ENCODE peak calls at places on chromosomes 1 and 21, in eight cellular contexts. V, T, C, J, N, F, Z and W are unnamed samples.

GRCh38 chr1:22889213-22889827 is 83.3 kb downstream of the LACTBL1 start:
- DNase-seq in C (no peak), J (peak; percentile 24), T (no peak), Z (no peak), N (peak; percentile 33), F (no peak), V (no peak), W (no peak)

GRCh38 chr1:152546704-152547103 is 19.9 kb downstream of the LCE3E start:
- DNase-seq in N (no peak), C (no peak), F (no peak), Z (no peak), V (no peak), T (no peak), J (no peak), W (no peak)

GRCh38 chr1:54390655-54391054 is 15.5 kb downstream of the SSBP3 start:
- DNase-seq in V (no peak), C (no peak), F (no peak), T (no peak), N (no peak), J (no peak), Z (peak; percentile 83), W (no peak)

GRCh38 chr1:53616927-53617326 is 122.0 kb downstream of the GLIS1 start:
- DNase-seq in C (no peak), Z (peak; percentile 39), J (no peak), V (no peak), F (no peak), N (no peak), T (peak; percentile 16), W (no peak)

GRCh38 chr1:110196917-110197782 is 13.0 kb upstream of the KCNC4 start:
- DNase-seq in Z (peak; percentile 83), F (peak; percentile 88), T (peak; percentile 37), C (no peak), J (peak; percentile 41), V (no peak), N (peak; percentile 50), W (peak; percentile 51)

GRCh38 chr21:34730194-34730593 is 61.4 kb downstream of the CLIC6 start:
- DNase-seq in Z (no peak), F (no peak), V (no peak), J (no peak), C (no peak), T (no peak), N (no peak), W (no peak)

GRCh38 chr21:24955275-24955961 is 651.9 kb downstream of the MRPL39 start:
- DNase-seq in V (peak; percentile 33), C (no peak), T (no peak), J (no peak), N (no peak), Z (no peak), F (no peak), W (no peak)

GRCh38 chr1:234628099-234628498 is 18.1 kb upstream of the IRF2BP2 start:
- DNase-seq in V (no peak), T (peak; percentile 64), C (no peak), Z (no peak), F (no peak), N (peak; percentile 77), J (peak; percentile 63), W (peak; percentile 46)

GRCh38 chr1:57966751-57967406 is 543.0 kb upstream of the DAB1 start:
- DNase-seq in J (no peak), Z (no peak), N (no peak), V (no peak), C (no peak), F (no peak), T (no peak), W (no peak)

GRCh38 chr1:15934211-15935055 is 41.5 kb downstream of the ZBTB17 start:
- DNase-seq in N (no peak), T (peak; percentile 17), V (no peak), C (no peak), J (no peak), Z (no peak), F (no peak), W (no peak)

GRCh38 chr1:93237021-93237420 is 56.5 kb downstream of the CCDC18 start:
- DNase-seq in N (no peak), Z (no peak), C (no peak), V (no peak), F (no peak), J (no peak), T (no peak), W (no peak)

GRCh38 chr1:210328746-210329488 is at the start of gene HHAT:
- DNase-seq in Z (peak; percentile 93), C (peak; percentile 92), N (peak; percentile 81), J (peak; percentile 82), V (peak; percentile 86), F (peak; percentile 85), T (peak; percentile 79), W (peak; percentile 18)

GRCh38 chr1:162357681-162358266 is 18.9 kb downstream of the SPATA46 start:
- DNase-seq in T (no peak), J (no peak), Z (no peak), C (no peak), F (peak; percentile 61), N (peak; percentile 55), V (no peak), W (peak; percentile 69)

GRCh38 chr1:206468571-206468970 is 1.7 kb upstream of the IKBKE start:
- DNase-seq in F (no peak), N (no peak), T (no peak), C (no peak), Z (peak; percentile 50), V (no peak), J (no peak), W (no peak)

DNA sequence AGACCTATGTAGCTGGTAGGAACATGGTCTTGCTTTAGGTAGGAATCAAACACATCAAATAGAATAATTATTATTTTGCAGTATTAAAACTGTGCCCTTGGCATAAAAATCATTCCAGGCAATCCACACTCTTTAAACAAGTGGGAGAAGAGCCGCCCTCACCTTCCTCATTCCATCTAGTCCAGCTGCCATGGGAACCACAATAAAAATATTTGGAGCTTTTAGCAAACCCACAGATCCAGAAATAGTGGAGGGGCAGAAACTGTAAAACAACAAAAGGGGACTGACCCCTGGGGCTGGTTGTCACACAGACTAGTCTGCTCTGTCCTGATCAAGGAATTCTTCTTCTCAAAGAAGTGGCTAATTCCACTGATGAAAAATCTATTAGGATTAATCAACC is 61.6 kb downstream of the PTPRC start:
- DNase-seq in N (no peak), C (no peak), V (no peak), Z (no peak), F (no peak), J (no peak), T (no peak), W (no peak)
- TF ChIP-seq POLR2A in N (no peak), C (no peak), V (no peak), Z (no peak), F (no peak), J (no peak), T (no peak), W (no peak)

GRCh38 chr1:1013105-1013921 is at the start of gene ISG15:
- DNase-seq in F (peak; percentile 65), N (peak; percentile 61), J (peak; percentile 92), Z (peak; percentile 98), T (peak; percentile 93), V (peak; percentile 93), C (peak; percentile 93), W (peak; percentile 87)
- TF ChIP-seq POLR2A in F (peak; percentile 41), N (no peak), J (no peak), Z (peak; percentile 85), T (no peak), V (peak; percentile 71), C (peak; percentile 39), W (peak; percentile 64)

GRCh38 chr1:8878448-8879347 is at the start of gene ENO1:
- DNase-seq in V (peak; percentile 99), J (peak; percentile 96), T (peak; percentile 99), Z (peak; percentile 99), F (peak; percentile 71), C (peak; percentile 98), N (peak; percentile 97), W (peak; percentile 98)
- TF ChIP-seq POLR2A in V (peak; percentile 99), J (peak; percentile 88), T (peak; percentile 91), Z (peak; percentile 90), F (peak; percentile 94), C (peak; percentile 75), N (peak; percentile 90), W (peak; percentile 90)

GRCh38 chr1:227315500-227316346 is 2.6 kb downstream of the CDC42BPA start:
- DNase-seq in T (peak; percentile 33), F (no peak), N (peak; percentile 69), J (peak; percentile 72), V (peak; percentile 66), Z (no peak), C (peak; percentile 48), W (peak; percentile 79)
- TF ChIP-seq POLR2A in T (no peak), F (no peak), N (no peak), J (no peak), V (peak; percentile 68), Z (no peak), C (no peak), W (no peak)